ENCODE peak calls at places on chromosomes 2 and 18, in six cellular contexts. Z is GM12878, Q is HepG2, H is K562, X is H1, W is WTC11. G is an unnamed sample.

GRCh38 chr2:42830922-42831574 is 38.7 kb upstream of the HAAO start:
- DNase-seq in Z (no peak), Q (no peak), H (no peak), X (no peak), W (no peak), G (no peak)

GRCh38 chr2:221042926-221043325 is 529.2 kb downstream of the EPHA4 start:
- DNase-seq in Z (no peak), Q (no peak), H (no peak), X (no peak), W (no peak), G (no peak)

GRCh38 chr2:70822843-70823629 is 2.6 kb upstream of the CLEC4F start:
- DNase-seq in Z (no peak), Q (no peak), H (no peak), X (no peak), W (no peak), G (no peak)

GRCh38 chr2:75020476-75020875 is 62.0 kb downstream of the POLE4 start:
- DNase-seq in Z (no peak), Q (no peak), H (no peak), X (no peak), W (no peak), G (no peak)

GRCh38 chr2:136242687-136243277 is 124.8 kb upstream of the CXCR4 start:
- DNase-seq in Z (no peak), Q (no peak), H (no peak), X (no peak), W (no peak), G (no peak)

GRCh38 chr2:230400454-230400853 is 15.5 kb upstream of the SP100 start:
- DNase-seq in Z (no peak), Q (no peak), H (no peak), X (no peak), W (no peak), G (no peak)

GRCh38 chr2:24658531-24659202 is 134.5 kb downstream of the PTRHD1 start:
- DNase-seq in Z (no peak), Q (no peak), H (no peak), X (no peak), W (no peak), G (no peak)

GRCh38 chr18:74342416-74343043 is 26.9 kb downstream of the C18orf63 start:
- DNase-seq in Z (no peak), Q (peak; percentile 58), H (peak; percentile 69), X (no peak), W (no peak), G (peak; percentile 68)

GRCh38 chr2:29080886-29081743 is 6.8 kb upstream of the PCARE start:
- DNase-seq in Z (no peak), Q (no peak), H (no peak), X (no peak), W (no peak), G (no peak)

GRCh38 chr2:28268386-28268785 is 124.3 kb upstream of the FOSL2 start:
- DNase-seq in Z (no peak), Q (no peak), H (no peak), X (no peak), W (no peak), G (no peak)

GRCh38 chr2:57156231-57156924 is 890.2 kb upstream of the VRK2 start:
- DNase-seq in Z (no peak), Q (no peak), H (no peak), X (no peak), W (peak; percentile 10), G (peak; percentile 72)
- TF ChIP-seq CREB1 in Z (no peak), Q (no peak), H (no peak), X (no peak), W (no peak), G (no peak)

GRCh38 chr18:69636529-69637301 is 236.0 kb downstream of the DOK6 start:
- DNase-seq in Z (no peak), Q (peak; percentile 6), H (no peak), X (peak; percentile 13), W (peak; percentile 56), G (peak; percentile 66)
- TF ChIP-seq CREB1 in Z (no peak), Q (no peak), H (no peak), X (no peak), W (no peak), G (no peak)

DNA sequence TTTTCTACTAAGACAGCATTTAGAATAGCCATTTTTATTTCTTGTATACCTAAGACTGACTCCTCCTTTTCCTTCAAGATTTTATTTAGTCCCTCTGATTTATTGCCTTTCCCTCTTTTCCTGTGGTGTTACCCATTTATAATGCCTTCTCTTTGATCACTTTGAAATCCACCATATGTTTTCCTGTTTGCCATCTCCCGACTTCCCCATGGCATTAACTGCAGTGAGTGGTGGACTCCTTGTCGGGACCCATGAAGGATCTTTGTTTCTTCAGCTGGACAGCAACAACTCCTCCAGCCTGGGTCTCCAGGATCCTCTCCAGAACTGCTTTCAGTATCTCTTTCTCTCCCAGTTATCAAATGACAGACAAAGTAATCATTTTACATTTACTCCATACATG is 160.8 kb downstream of the CSRNP3 start:
- DNase-seq in Z (no peak), Q (no peak), H (no peak), X (no peak), W (no peak), G (no peak)
- TF ChIP-seq CREB1 in Z (no peak), Q (no peak), H (no peak), X (no peak), W (no peak), G (no peak)

GRCh38 chr18:58567453-58568196 is 61.3 kb downstream of the ALPK2 start:
- DNase-seq in Z (no peak), Q (peak; percentile 5), H (no peak), X (no peak), W (no peak), G (no peak)
- TF ChIP-seq CREB1 in Z (no peak), Q (no peak), H (no peak), X (no peak), W (no peak), G (no peak)

GRCh38 chr2:95076705-95077520 is 44.7 kb downstream of the MRPS5 start:
- DNase-seq in Z (no peak), Q (peak; percentile 70), H (peak; percentile 73), X (peak; percentile 65), W (peak; percentile 92), G (peak; percentile 93)

GRCh38 chr2:95074663-95075439 is 46.8 kb downstream of the MRPS5 start:
- DNase-seq in Z (no peak), Q (no peak), H (no peak), X (no peak), W (no peak), G (no peak)

GRCh38 chr2:95073856-95074662 is 47.5 kb downstream of the MRPS5 start:
- DNase-seq in Z (no peak), Q (no peak), H (no peak), X (no peak), W (no peak), G (no peak)

GRCh38 chr2:95077521-95077807 is 44.1 kb downstream of the MRPS5 start:
- DNase-seq in Z (no peak), Q (no peak), H (peak; percentile 17), X (no peak), W (no peak), G (peak; percentile 19)

DNA sequence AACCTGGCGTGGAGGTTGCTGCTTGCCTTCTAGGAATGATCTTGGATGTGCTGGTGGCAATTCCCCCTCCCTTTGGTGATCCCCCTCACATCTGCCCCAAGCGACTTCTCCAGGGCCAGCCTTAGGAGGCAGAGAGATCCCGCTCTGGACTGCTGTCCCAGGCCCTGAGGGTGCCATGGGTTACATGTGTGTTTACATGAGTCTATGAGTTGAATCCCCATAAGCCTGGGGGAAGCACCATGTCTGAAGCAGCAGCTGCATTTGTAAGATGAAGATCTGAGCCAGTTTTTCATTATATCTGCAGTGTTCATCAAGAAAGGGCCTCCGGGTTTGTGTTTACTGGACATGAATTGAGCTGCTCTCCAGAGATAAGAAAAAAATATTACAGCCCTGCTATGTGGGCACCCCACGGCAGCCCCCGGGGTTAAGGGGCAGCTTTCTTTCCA is 46.1 kb downstream of the MRPS5 start:
- DNase-seq in Z (no peak), Q (no peak), H (no peak), X (no peak), W (no peak), G (no peak)
- TF ChIP-seq CREB1 in Z (no peak), Q (no peak), H (no peak), X (no peak), W (no peak), G (no peak)